ENCODE peak calls at places on chromosomes 7 and 10, in four cellular contexts. J, D, M and R are unnamed samples.

GRCh38 chr10:21757601-21757901 is 223.5 kb downstream of the MLLT10 start:
- DNase-seq in J (no peak), D (no peak), M (no peak), R (no peak)

GRCh38 chr7:139743967-139744767 is 33.6 kb downstream of the HIPK2 start:
- DNase-seq in J (peak; percentile 48), D (no peak), M (no peak), R (no peak)

GRCh38 chr7:112080441-112080840 is 125.8 kb downstream of the DOCK4 start:
- DNase-seq in J (peak; percentile 93), D (peak; percentile 64), M (no peak), R (peak; percentile 14)

GRCh38 chr7:29564455-29565185 is 985 bp downstream of the PRR15 start:
- DNase-seq in J (peak; percentile 77), D (peak; percentile 64), M (peak; percentile 82), R (peak; percentile 44)

GRCh38 chr7:108073305-108074070 is 56.7 kb downstream of the LAMB4 start:
- DNase-seq in J (no peak), D (no peak), M (no peak), R (no peak)

GRCh38 chr7:69147631-69148030 is 450.6 kb upstream of the AUTS2 start:
- DNase-seq in J (no peak), D (no peak), M (no peak), R (no peak)

GRCh38 chr10:6140141-6140841 is 51.5 kb downstream of the RBM17 start:
- DNase-seq in J (no peak), D (no peak), M (peak; percentile 82), R (no peak)

GRCh38 chr10:49287689-49288340 is 11.2 kb upstream of the C10orf71 start:
- DNase-seq in J (no peak), D (no peak), M (no peak), R (no peak)

GRCh38 chr10:113780681-113781250 is 29.3 kb downstream of the PLEKHS1 start:
- DNase-seq in J (no peak), D (no peak), M (no peak), R (no peak)
- TF ChIP-seq CTCF in J (no peak), D (no peak), M (no peak), R (peak; percentile 13)

DNA sequence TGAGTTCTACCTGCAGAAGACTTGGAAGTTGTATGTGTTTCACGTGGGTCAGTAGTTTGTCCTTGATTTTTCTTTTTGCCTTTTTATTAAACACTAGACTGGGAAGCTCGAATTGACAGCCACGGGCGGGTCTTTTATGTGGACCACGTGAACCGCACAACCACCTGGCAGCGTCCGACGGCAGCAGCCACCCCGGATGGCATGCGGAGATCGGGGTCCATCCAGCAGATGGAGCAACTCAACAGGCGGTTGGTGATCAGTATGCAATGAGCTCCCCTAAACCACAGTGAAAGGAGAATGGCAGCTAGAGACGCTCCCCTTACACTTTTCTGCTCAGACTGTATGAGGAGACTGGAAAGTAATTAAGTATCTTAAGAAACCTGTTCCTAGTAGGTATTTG is 126.7 kb upstream of the STK17A start:
- DNase-seq in J (no peak), D (peak; percentile 38), M (no peak), R (no peak)
- TF ChIP-seq CTCF in J (no peak), D (no peak), M (no peak), R (no peak)

DNA sequence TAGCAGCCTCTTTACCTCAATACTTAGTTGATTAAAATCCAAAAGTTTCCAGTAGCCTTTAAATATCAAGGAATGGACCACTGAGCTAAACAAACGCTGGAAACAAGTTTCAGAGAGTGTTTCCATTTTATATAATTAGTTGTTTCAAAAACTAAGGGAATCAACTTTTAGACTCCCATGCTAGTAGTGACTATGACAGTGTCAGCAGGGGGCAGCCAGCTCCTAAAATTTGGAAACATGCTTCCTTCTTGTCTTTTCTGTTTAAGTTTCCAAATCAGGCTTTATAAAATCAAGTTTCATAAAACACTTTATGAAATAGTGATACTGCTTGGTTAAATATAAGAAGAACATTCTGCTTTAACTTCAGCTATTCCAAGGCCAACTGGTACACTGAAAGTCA is 138.2 kb upstream of the TMEM229A start:
- DNase-seq in J (no peak), D (peak; percentile 31), M (no peak), R (no peak)
- TF ChIP-seq CTCF in J (peak; percentile 6), D (peak; percentile 50), M (no peak), R (peak; percentile 54)

DNA sequence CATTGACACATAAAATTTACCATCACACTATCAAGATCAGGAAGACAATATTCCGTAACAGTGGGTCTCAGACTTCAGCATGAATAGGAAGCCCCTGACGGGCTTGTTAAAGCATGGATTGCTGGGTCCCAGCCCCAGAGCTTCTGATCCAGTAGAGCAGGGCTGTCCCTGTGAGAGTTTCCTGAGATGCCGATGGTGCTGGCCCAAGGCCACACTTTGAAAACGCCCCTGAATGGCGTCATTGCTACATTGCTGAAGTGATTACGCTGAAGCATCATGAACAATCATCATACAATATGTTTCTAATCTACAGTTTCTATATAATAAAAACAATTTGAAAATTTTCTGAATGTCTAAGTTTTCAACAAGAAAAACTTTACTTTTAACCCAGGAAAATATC is 38.0 kb upstream of the TMEM72 start:
- DNase-seq in J (peak; percentile 74), D (no peak), M (no peak), R (no peak)
- TF ChIP-seq CTCF in J (no peak), D (no peak), M (no peak), R (no peak)

GRCh38 chr10:69880301-69881081 is 78.8 kb downstream of the COL13A1 start:
- DNase-seq in J (no peak), D (no peak), M (peak; percentile 38), R (no peak)
- TF ChIP-seq CTCF in J (no peak), D (no peak), M (no peak), R (no peak)

DNA sequence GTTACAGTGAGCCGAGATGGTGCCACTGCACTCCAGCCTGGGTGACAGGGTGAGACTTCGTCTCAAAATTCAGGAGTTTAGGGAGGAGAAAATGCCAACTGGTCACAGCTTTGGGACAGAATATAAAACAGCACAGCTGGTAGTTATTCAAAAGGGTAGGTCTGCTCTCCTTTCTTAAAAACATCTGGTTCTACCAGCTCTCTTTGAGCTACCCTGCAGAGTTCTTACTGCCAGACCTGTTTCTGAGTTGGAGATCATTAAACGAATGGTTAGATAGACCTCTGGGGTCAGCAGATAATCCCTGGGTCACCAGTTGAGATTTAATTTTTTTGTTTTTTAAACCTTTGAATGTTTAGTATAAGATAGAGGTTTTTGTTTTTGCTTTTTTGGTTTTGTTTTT is 52.6 kb downstream of the MCU start:
- DNase-seq in J (no peak), D (no peak), M (no peak), R (no peak)
- TF ChIP-seq CTCF in J (no peak), D (no peak), M (no peak), R (no peak)

DNA sequence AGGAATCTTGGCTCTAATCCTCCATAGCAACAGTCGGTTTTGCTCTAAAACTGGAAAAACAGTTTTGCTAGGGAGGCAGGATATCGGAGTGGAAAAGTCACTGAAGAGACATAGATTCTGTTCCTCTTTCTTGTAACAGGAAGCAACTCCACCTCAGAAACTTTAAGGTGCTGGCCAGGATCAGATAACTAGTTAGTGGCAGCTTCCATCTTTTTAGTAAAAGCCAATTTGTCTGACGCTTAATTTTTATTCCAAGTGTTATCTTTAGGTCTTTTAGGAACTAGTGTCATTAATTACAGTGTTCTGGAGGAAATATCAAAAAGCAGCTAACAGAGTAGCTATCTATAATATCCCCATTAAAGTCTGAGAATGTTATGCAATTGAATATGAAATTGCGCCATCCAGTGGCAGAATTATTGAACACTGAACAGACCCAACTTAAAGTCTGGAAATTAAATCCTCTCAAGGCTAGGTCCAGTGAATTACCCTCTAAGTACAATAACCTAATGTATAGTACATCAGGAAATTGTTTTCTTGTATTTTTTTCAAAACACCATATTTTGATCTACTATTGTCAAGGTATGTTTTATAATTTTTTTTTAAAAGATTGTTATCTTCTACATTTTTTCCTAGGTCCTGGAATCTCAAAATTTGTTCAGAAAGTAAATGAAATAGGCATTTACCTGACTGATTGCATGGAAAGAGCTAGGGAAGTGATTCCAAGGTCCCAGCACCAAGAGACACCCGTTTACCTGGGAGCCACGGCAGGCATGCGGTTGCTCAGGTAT is 65.9 kb upstream of the CC2D2B start:
- DNase-seq in J (peak; percentile 84), D (peak; percentile 74), M (no peak), R (peak; percentile 26)
- TF ChIP-seq CTCF in J (peak; percentile 52), D (peak; percentile 79), M (peak; percentile 28), R (peak; percentile 70)